ENCODE peak calls at places on chromosomes 11 and 22, in ten cellular contexts. O is uterus; M is esophagus muscularis mucosa; J is GM23248; N is CD8-positive, alpha-beta T cell; Y is thoracic aorta; L is CD4-positive, alpha-beta memory T cell; Z is right atrium auricular region; W is mesenchymal stem cell; V is spleen. Q is an unnamed sample.

GRCh38 chr22:41826430-41827383 is 6.2 kb upstream of the SREBF2 start:
- DNase-seq in N (no peak), M (no peak), Z (no peak), O (no peak), W (no peak), L (no peak), J (no peak), V (no peak), Y (no peak), Q (no peak)

GRCh38 chr11:120568572-120569307 is 57.2 kb downstream of the GRIK4 start:
- DNase-seq in O (no peak), M (no peak), W (no peak), L (no peak), Y (no peak), J (no peak), N (no peak), V (peak; percentile 40), Z (no peak), Q (no peak)

GRCh38 chr11:112617977-112618829 is 343.0 kb upstream of the NCAM1 start:
- DNase-seq in Y (no peak), L (no peak), N (no peak), Z (no peak), W (no peak), V (no peak), M (peak; percentile 81), J (no peak), O (no peak), Q (no peak)

GRCh38 chr11:65651589-65652510 is 10.9 kb downstream of the RELA start:
- DNase-seq in W (peak; percentile 68), L (no peak), M (no peak), J (peak; percentile 71), V (peak; percentile 88), N (peak; percentile 28), Y (no peak), O (peak; percentile 36), Z (peak; percentile 68), Q (peak; percentile 76)

GRCh38 chr11:130037881-130038601 is 31.7 kb upstream of the APLP2 start:
- DNase-seq in O (no peak), W (no peak), J (peak; percentile 72), L (no peak), N (no peak), M (no peak), Y (no peak), V (no peak), Z (no peak), Q (no peak)

GRCh38 chr11:118175031-118175531 is 1.4 kb downstream of the SCN2B start:
- DNase-seq in Z (no peak), V (no peak), W (no peak), O (no peak), L (no peak), Y (no peak), J (peak; percentile 47), M (no peak), N (no peak), Q (peak; percentile 28)

GRCh38 chr11:114483929-114484328 is 44.7 kb downstream of the REXO2 start:
- DNase-seq in M (no peak), Z (no peak), Y (no peak), L (no peak), J (no peak), W (no peak), V (no peak), O (no peak), N (no peak), Q (no peak)

GRCh38 chr22:39456262-39457046 is at the start of gene MGAT3:
- DNase-seq in J (peak; percentile 17), M (no peak), L (no peak), Y (no peak), N (peak; percentile 26), O (no peak), W (no peak), V (peak; percentile 73), Z (no peak), Q (no peak)

GRCh38 chr22:46535876-46536558 is 1.4 kb downstream of the CELSR1 start:
- DNase-seq in M (no peak), Y (no peak), W (no peak), O (no peak), J (no peak), Z (no peak), L (no peak), N (no peak), V (no peak), Q (no peak)

GRCh38 chr22:46537946-46538815 is 761 bp upstream of the CELSR1 start:
- DNase-seq in Z (no peak), W (no peak), J (peak; percentile 61), M (no peak), L (no peak), V (no peak), N (no peak), O (no peak), Y (no peak), Q (no peak)

GRCh38 chr22:46536559-46537220 is 730 bp downstream of the CELSR1 start:
- DNase-seq in M (no peak), Z (no peak), V (no peak), L (no peak), W (no peak), O (no peak), N (no peak), J (no peak), Y (no peak), Q (no peak)

GRCh38 chr22:46538816-46539163 is 1.4 kb upstream of the CELSR1 start:
- DNase-seq in J (peak; percentile 93), Y (no peak), W (no peak), N (no peak), M (no peak), L (no peak), V (no peak), O (no peak), Z (no peak), Q (no peak)

GRCh38 chr22:46537221-46537945 is at the start of gene CELSR1:
- DNase-seq in O (no peak), V (no peak), Y (no peak), Z (no peak), J (peak; percentile 50), M (no peak), W (no peak), L (no peak), N (no peak), Q (peak; percentile 73)
- H3K4me3 ChIP-seq in O (peak within 1 kb of the TSS; percentile 5), V (peak within 1 kb of the TSS; percentile 35), Y (peak within 1 kb of the TSS; percentile 66), Z (peak within 1 kb of the TSS; percentile 62), J (peak within 1 kb of the TSS; percentile 68), M (peak within 1 kb of the TSS; percentile 50), W (peak within 1 kb of the TSS; percentile 72), L (no peak within 1 kb of the TSS), N (no peak within 1 kb of the TSS), Q (peak within 1 kb of the TSS; percentile 38)

DNA sequence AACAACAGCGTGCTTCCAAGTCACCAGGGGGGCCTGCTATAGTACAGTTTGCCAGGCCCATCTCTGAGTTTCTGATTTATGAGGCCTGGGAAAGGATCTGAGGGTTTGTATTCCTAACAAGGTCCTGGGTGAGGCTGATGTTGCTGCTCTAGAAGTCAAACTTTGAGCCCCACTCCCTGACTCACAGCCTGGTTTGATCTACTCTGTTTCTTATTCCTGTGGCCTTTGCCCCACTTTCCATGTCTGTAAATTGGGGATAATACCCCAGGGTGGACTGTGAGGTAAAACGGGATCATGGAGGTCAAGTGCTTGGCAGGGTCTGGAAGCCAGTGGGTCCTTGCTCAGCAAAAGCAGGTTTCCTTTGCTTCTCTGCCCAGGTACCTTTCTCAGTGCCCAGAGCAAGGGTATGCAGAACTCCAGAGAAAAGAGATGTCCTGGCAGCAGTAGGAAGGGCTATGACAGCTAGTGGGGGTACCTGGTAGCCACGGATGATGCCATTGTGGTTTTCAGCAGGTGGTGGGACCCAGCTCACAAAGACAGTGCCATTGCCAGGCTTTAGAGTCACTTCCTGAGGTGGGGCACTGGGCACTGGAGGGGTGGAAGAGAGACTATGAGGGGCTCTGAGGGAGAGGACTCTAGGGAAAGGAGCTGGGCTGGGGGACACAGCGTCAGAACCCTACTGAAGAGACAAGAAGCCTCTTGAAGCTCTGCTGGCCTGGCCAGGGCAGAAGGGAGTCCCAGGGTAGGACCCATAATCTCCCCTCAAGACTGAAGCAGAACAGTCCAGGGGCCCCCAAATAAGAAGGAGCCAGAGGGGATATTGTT is 2.8 kb downstream of the ROBO4 start:
- DNase-seq in N (no peak), V (no peak), L (no peak), O (no peak), Y (no peak), M (no peak), J (no peak), Z (no peak), W (no peak), Q (no peak)
- H3K27ac ChIP-seq in N (no peak overlapping the region), V (no peak overlapping the region), L (no peak overlapping the region), O (peak overlapping the region; percentile 32), Y (no peak overlapping the region), M (peak overlapping the region; percentile 67), J (no peak overlapping the region), Z (peak overlapping the region; percentile 81), W (no peak overlapping the region), Q (no peak overlapping the region)

GRCh38 chr22:22484023-22484422 is 24.5 kb downstream of the ZNF280B start:
- DNase-seq in V (no peak), J (no peak), Y (no peak), M (no peak), N (no peak), L (no peak), W (no peak), O (no peak), Z (no peak), Q (no peak)

GRCh38 chr22:22487059-22487458 is 21.5 kb downstream of the ZNF280B start:
- DNase-seq in J (no peak), M (no peak), L (no peak), N (no peak), Z (no peak), V (no peak), W (no peak), O (no peak), Y (no peak), Q (no peak)

GRCh38 chr22:22487869-22488597 is 20.5 kb downstream of the ZNF280B start:
- DNase-seq in Z (no peak), V (no peak), W (no peak), O (no peak), L (no peak), N (no peak), J (no peak), M (no peak), Y (no peak), Q (no peak)

GRCh38 chr22:22486132-22486899 is 22.2 kb downstream of the ZNF280B start:
- DNase-seq in J (no peak), W (no peak), V (no peak), L (no peak), Y (no peak), Z (no peak), M (no peak), N (no peak), O (no peak), Q (no peak)

GRCh38 chr22:22485524-22485923 is 23.0 kb downstream of the ZNF280B start:
- DNase-seq in Z (no peak), O (no peak), V (no peak), M (no peak), Y (no peak), J (no peak), N (no peak), W (no peak), L (no peak), Q (no peak)
- H3K27me3 ChIP-seq in Z (no peaks in the 10 kb centered on the region), O (no peaks in the 10 kb centered on the region), V (no peaks in the 10 kb centered on the region), M (no peaks in the 10 kb centered on the region), Y (no peaks in the 10 kb centered on the region), J (peaks cover 5% of the 10 kb centered on the region), N (no peaks in the 10 kb centered on the region), W (no peaks in the 10 kb centered on the region), L (no peaks in the 10 kb centered on the region), Q (no peaks in the 10 kb centered on the region)

DNA sequence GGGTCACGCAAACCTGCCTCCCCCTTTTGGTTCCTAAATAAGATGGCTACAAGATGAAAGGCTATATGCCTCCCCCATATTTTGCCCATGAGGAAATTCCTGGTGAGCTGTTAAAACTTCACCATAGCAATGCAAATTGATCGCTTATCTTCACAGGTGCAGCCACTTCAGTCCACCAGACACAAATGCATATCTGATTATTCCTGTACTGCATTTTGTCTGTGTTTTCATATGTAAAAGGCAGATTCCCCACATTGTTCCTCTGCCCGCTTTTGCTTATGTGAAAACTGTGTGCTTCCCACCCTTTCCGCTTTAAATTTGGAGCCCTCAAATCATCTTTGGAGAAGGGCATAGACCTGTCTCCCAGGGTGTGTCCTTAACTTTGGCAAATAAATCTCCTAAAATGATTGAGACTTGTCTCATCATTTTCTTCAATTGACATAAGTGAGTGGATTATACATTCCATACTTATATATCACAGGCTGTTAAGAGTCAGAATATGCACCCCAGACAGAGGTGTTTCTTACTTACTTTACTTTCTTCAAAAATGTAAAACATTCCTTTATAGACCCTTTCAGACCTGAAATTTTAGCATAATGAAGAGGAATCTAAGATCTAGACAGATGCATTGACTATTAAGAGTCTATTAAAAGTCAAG is 116.4 kb downstream of the CASP12 start:
- DNase-seq in O (no peak), N (no peak), Z (no peak), Y (no peak), W (no peak), V (no peak), M (no peak), J (no peak), L (no peak), Q (no peak)
- H3K4me3 ChIP-seq in O (no peak overlapping the region), N (no peak overlapping the region), Z (no peak overlapping the region), Y (no peak overlapping the region), W (no peak overlapping the region), V (no peak overlapping the region), M (no peak overlapping the region), J (no peak overlapping the region), L (no peak overlapping the region), Q (no peak overlapping the region)

Q was measured in prostate gland.